ENCODE peak calls at places on chromosomes 13 and 19, in ten cellular contexts. K, T, I, X, S, L, D, P, A and O are unnamed samples.
A peak's percentile ranks its signal among the peaks of the same experiment; 100 is the strongest.

GRCh38 chr13:20118268-20119140 is 42.3 kb downstream of the GJA3 start:
- DNase-seq in P (no peak), X (no peak), K (peak; percentile 29), D (no peak), L (peak; percentile 32), T (peak; percentile 38), I (peak; percentile 78), S (peak; percentile 46), A (peak; percentile 14), O (peak; percentile 74)

GRCh38 chr19:32345261-32346207 is at the start of gene ZNF507:
- DNase-seq in A (peak; percentile 81), K (peak; percentile 77), L (peak; percentile 70), P (peak; percentile 82), S (peak; percentile 87), T (peak; percentile 79), D (peak; percentile 73), X (no peak), I (peak; percentile 84), O (peak; percentile 88)

GRCh38 chr13:49351871-49352270 is 92.0 kb downstream of the CAB39L start:
- DNase-seq in X (peak; percentile 77), K (no peak), I (no peak), L (no peak), S (no peak), A (no peak), P (no peak), T (no peak), D (no peak), O (no peak)

GRCh38 chr19:56692496-56692895 is 20.9 kb upstream of the ZNF835 start:
- DNase-seq in S (no peak), D (no peak), I (no peak), K (no peak), T (peak; percentile 28), A (no peak), L (no peak), X (no peak), P (no peak), O (no peak)

GRCh38 chr13:82717249-82717648 is 1165.0 kb downstream of the SLITRK1 start:
- DNase-seq in L (peak; percentile 82), X (no peak), T (no peak), K (no peak), P (no peak), I (no peak), D (no peak), S (no peak), A (no peak), O (no peak)

GRCh38 chr19:48881741-48882657 is 9.8 kb downstream of the PPP1R15A start:
- DNase-seq in X (no peak), A (no peak), I (no peak), P (no peak), T (no peak), D (no peak), K (peak; percentile 23), S (no peak), L (no peak), O (no peak)

GRCh38 chr19:35767288-35768081 is 7.9 kb upstream of the ARHGAP33 start:
- DNase-seq in X (no peak), K (no peak), A (peak; percentile 63), I (no peak), D (no peak), P (no peak), L (no peak), T (no peak), S (no peak), O (no peak)

GRCh38 chr13:113928701-113929627 is 44.9 kb downstream of the C13orf46 start:
- DNase-seq in X (no peak), S (no peak), K (no peak), P (no peak), I (no peak), A (no peak), L (peak; percentile 75), T (no peak), D (no peak), O (peak; percentile 77)

GRCh38 chr13:107834717-107835116 is 380.6 kb downstream of the LIG4 start:
- DNase-seq in I (no peak), X (no peak), S (no peak), D (no peak), T (no peak), K (no peak), A (no peak), P (no peak), L (no peak), O (no peak)

GRCh38 chr19:11361037-11361770 is 6.0 kb downstream of the PLPPR2 start:
- DNase-seq in A (peak; percentile 79), T (no peak), K (no peak), I (peak; percentile 98), P (no peak), X (no peak), L (no peak), S (no peak), D (no peak), O (peak; percentile 50)

GRCh38 chr19:50406156-50406820 is 12.4 kb upstream of the SPIB start:
- DNase-seq in A (no peak), X (no peak), D (no peak), S (no peak), L (no peak), K (no peak), I (no peak), P (no peak), T (no peak), O (no peak)

GRCh38 chr19:43779147-43779819 is 1.5 kb downstream of the KCNN4 start:
- DNase-seq in D (no peak), K (no peak), L (no peak), I (peak; percentile 82), A (no peak), S (no peak), X (no peak), T (no peak), P (no peak), O (no peak)

GRCh38 chr13:38888309-38888708 is 102.3 kb downstream of the STOML3 start:
- DNase-seq in I (no peak), D (no peak), L (no peak), A (no peak), S (no peak), T (no peak), X (no peak), P (no peak), K (no peak), O (no peak)

GRCh38 chr13:110006304-110006703 is 219.9 kb upstream of the IRS2 start:
- DNase-seq in A (no peak), T (no peak), K (no peak), S (peak; percentile 41), L (peak; percentile 63), X (no peak), P (no peak), I (no peak), D (no peak), O (no peak)

GRCh38 chr13:84571264-84571663 is 689.0 kb upstream of the SLITRK1 start:
- DNase-seq in L (no peak), X (no peak), I (no peak), T (no peak), S (no peak), A (no peak), K (no peak), D (no peak), P (no peak), O (no peak)

GRCh38 chr19:15551183-15552004 is 43.1 kb downstream of the CYP4F22 start:
- DNase-seq in D (no peak), P (peak; percentile 43), A (no peak), K (peak; percentile 74), L (peak; percentile 13), I (peak; percentile 30), X (no peak), S (peak; percentile 26), T (no peak), O (no peak)